ENCODE peak calls at places on chromosome 6, in eight cellular contexts. E is EL; L is activated CD4-positive, alpha-beta T cell treated with anti-CD3 and anti-CD28 coated beads, Interleukin-2, amount 50 U/mL, for 48 hours; D is A172; V is substantia nigra; T is SK-N-DZ; J is nephron progenitor cell; O is astrocyte of the spinal cord. W is an unnamed sample.

GRCh38 chr6:140138311-140138994 is 764.0 kb upstream of the CITED2 start:
- DNase-seq in E (no peak), L (no peak), D (no peak), V (no peak), T (peak), J (no peak), O (no peak), W (no peak)

GRCh38 chr6:116596815-116597214 is 19.5 kb upstream of the RSPH4A start:
- DNase-seq in E (no peak), L (no peak), D (peak), V (no peak), T (no peak), J (peak), O (peak), W (no peak)

GRCh38 chr6:109393882-109394281 is 11.6 kb upstream of the CD164 start:
- DNase-seq in E (peak), L (no peak), D (no peak), V (no peak), T (no peak), J (no peak), O (no peak), W (no peak)

GRCh38 chr6:71579902-71580301 is 291.3 kb downstream of the OGFRL1 start:
- DNase-seq in E (no peak), L (no peak), D (no peak), V (no peak), T (no peak), J (no peak), O (no peak), W (no peak)

GRCh38 chr6:16311763-16312162 is 73.4 kb downstream of the GMPR start:
- DNase-seq in E (no peak), L (no peak), D (no peak), V (no peak), T (no peak), J (no peak), O (no peak), W (no peak)

GRCh38 chr6:43970913-43971775 is 156.1 kb downstream of the MRPL14 start:
- DNase-seq in E (no peak), L (no peak), D (no peak), V (no peak), T (no peak), J (no peak), O (no peak), W (no peak)

GRCh38 chr6:17851720-17852161 is 135.7 kb downstream of the KIF13A start:
- DNase-seq in E (peak), L (no peak), D (peak), V (no peak), T (no peak), J (no peak), O (peak), W (no peak)

GRCh38 chr6:48087448-48087847 is 23.5 kb downstream of the PTCHD4 start:
- DNase-seq in E (peak), L (no peak), D (peak), V (no peak), T (no peak), J (no peak), O (peak), W (no peak)

GRCh38 chr6:15841937-15842698 is 179.3 kb upstream of the DTNBP1 start:
- DNase-seq in E (no peak), L (no peak), D (no peak), V (no peak), T (peak), J (no peak), O (no peak), W (no peak)

GRCh38 chr6:19697744-19698290 is 139.4 kb upstream of the ID4 start:
- DNase-seq in E (peak), L (no peak), D (peak), V (no peak), T (no peak), J (no peak), O (peak), W (no peak)

GRCh38 chr6:167795321-167795811 is 31.3 kb upstream of the AFDN start:
- DNase-seq in E (no peak), L (no peak), D (no peak), V (no peak), T (no peak), J (no peak), O (no peak), W (no peak)